ENCODE peak calls at places on chromosomes 12 and 14, in five cellular contexts. One of them, this sample, is unnamed.

GRCh38 chr14:69259176-69259530 is 805 bp upstream of the GALNT16 start:
- DNase-seq in mucosa of descending colon: no peak
- DNase-seq in activated CD4-positive, alpha-beta T cell treated with anti-CD3 and anti-CD28 coated beads, Interleukin-2, amount 50 U/mL, for 1 hour: no peak
- DNase-seq in NCI-H2029: no peak
- DNase-seq in NCI-H187: no peak
- DNase-seq in this sample: no peak

GRCh38 chr12:113498490-113498889 is 26.8 kb upstream of the LHX5 start:
- DNase-seq in mucosa of descending colon: no peak
- DNase-seq in activated CD4-positive, alpha-beta T cell treated with anti-CD3 and anti-CD28 coated beads, Interleukin-2, amount 50 U/mL, for 1 hour: no peak
- DNase-seq in NCI-H2029: no peak
- DNase-seq in NCI-H187: no peak
- DNase-seq in this sample: no peak

GRCh38 chr12:2289525-2289924 is 236.7 kb downstream of the CACNA1C start:
- DNase-seq in mucosa of descending colon: no peak
- DNase-seq in activated CD4-positive, alpha-beta T cell treated with anti-CD3 and anti-CD28 coated beads, Interleukin-2, amount 50 U/mL, for 1 hour: no peak
- DNase-seq in NCI-H2029: no peak
- DNase-seq in NCI-H187: no peak
- DNase-seq in this sample: peak; percentile 50

GRCh38 chr14:28773917-28774691 is 7.5 kb downstream of the FOXG1 start:
- DNase-seq in mucosa of descending colon: no peak
- DNase-seq in activated CD4-positive, alpha-beta T cell treated with anti-CD3 and anti-CD28 coated beads, Interleukin-2, amount 50 U/mL, for 1 hour: no peak
- DNase-seq in NCI-H2029: peak; percentile 72
- DNase-seq in NCI-H187: peak; percentile 64
- DNase-seq in this sample: no peak

GRCh38 chr14:95222151-95222631 is 64.9 kb upstream of the DICER1 start:
- DNase-seq in mucosa of descending colon: no peak
- DNase-seq in activated CD4-positive, alpha-beta T cell treated with anti-CD3 and anti-CD28 coated beads, Interleukin-2, amount 50 U/mL, for 1 hour: no peak
- DNase-seq in NCI-H2029: no peak
- DNase-seq in NCI-H187: no peak
- DNase-seq in this sample: no peak

GRCh38 chr12:115209230-115209629 is 525.3 kb upstream of the TBX3 start:
- DNase-seq in mucosa of descending colon: no peak
- DNase-seq in activated CD4-positive, alpha-beta T cell treated with anti-CD3 and anti-CD28 coated beads, Interleukin-2, amount 50 U/mL, for 1 hour: no peak
- DNase-seq in NCI-H2029: no peak
- DNase-seq in NCI-H187: no peak
- DNase-seq in this sample: no peak

GRCh38 chr14:79910086-79910485 is 301.2 kb downstream of the DIO2 start:
- DNase-seq in mucosa of descending colon: no peak
- DNase-seq in activated CD4-positive, alpha-beta T cell treated with anti-CD3 and anti-CD28 coated beads, Interleukin-2, amount 50 U/mL, for 1 hour: no peak
- DNase-seq in NCI-H2029: no peak
- DNase-seq in NCI-H187: no peak
- DNase-seq in this sample: no peak

GRCh38 chr14:99006271-99006670 is 265.7 kb downstream of the BCL11B start:
- DNase-seq in mucosa of descending colon: no peak
- DNase-seq in activated CD4-positive, alpha-beta T cell treated with anti-CD3 and anti-CD28 coated beads, Interleukin-2, amount 50 U/mL, for 1 hour: no peak
- DNase-seq in NCI-H2029: no peak
- DNase-seq in NCI-H187: no peak
- DNase-seq in this sample: no peak

GRCh38 chr12:28191690-28192089 is 1.4 kb downstream of the CCDC91 start:
- DNase-seq in mucosa of descending colon: no peak
- DNase-seq in activated CD4-positive, alpha-beta T cell treated with anti-CD3 and anti-CD28 coated beads, Interleukin-2, amount 50 U/mL, for 1 hour: peak; percentile 26
- DNase-seq in NCI-H2029: no peak
- DNase-seq in NCI-H187: no peak
- DNase-seq in this sample: no peak

GRCh38 chr14:50668852-50669194 is 717 bp upstream of the SAV1 start:
- DNase-seq in mucosa of descending colon: no peak
- DNase-seq in activated CD4-positive, alpha-beta T cell treated with anti-CD3 and anti-CD28 coated beads, Interleukin-2, amount 50 U/mL, for 1 hour: no peak
- DNase-seq in NCI-H2029: no peak
- DNase-seq in NCI-H187: no peak
- DNase-seq in this sample: no peak

GRCh38 chr12:67018105-67018504 is 251.1 kb upstream of the CAND1 start:
- DNase-seq in mucosa of descending colon: no peak
- DNase-seq in activated CD4-positive, alpha-beta T cell treated with anti-CD3 and anti-CD28 coated beads, Interleukin-2, amount 50 U/mL, for 1 hour: no peak
- DNase-seq in NCI-H2029: no peak
- DNase-seq in NCI-H187: no peak
- DNase-seq in this sample: no peak

GRCh38 chr14:94288610-94289465 is 4.2 kb downstream of the SERPINA10 start:
- DNase-seq in mucosa of descending colon: no peak
- DNase-seq in activated CD4-positive, alpha-beta T cell treated with anti-CD3 and anti-CD28 coated beads, Interleukin-2, amount 50 U/mL, for 1 hour: no peak
- DNase-seq in NCI-H2029: no peak
- DNase-seq in NCI-H187: no peak
- DNase-seq in this sample: no peak

GRCh38 chr14:70436867-70437266 is 15.1 kb upstream of the ADAM21 start:
- DNase-seq in mucosa of descending colon: no peak
- DNase-seq in activated CD4-positive, alpha-beta T cell treated with anti-CD3 and anti-CD28 coated beads, Interleukin-2, amount 50 U/mL, for 1 hour: no peak
- DNase-seq in NCI-H2029: no peak
- DNase-seq in NCI-H187: no peak
- DNase-seq in this sample: no peak

GRCh38 chr14:95397325-95397724 is 77.6 kb upstream of the CLMN start:
- DNase-seq in mucosa of descending colon: no peak
- DNase-seq in activated CD4-positive, alpha-beta T cell treated with anti-CD3 and anti-CD28 coated beads, Interleukin-2, amount 50 U/mL, for 1 hour: no peak
- DNase-seq in NCI-H2029: no peak
- DNase-seq in NCI-H187: no peak
- DNase-seq in this sample: no peak

GRCh38 chr12:29425722-29426121 is 44.8 kb upstream of the ERGIC2 start:
- DNase-seq in mucosa of descending colon: no peak
- DNase-seq in activated CD4-positive, alpha-beta T cell treated with anti-CD3 and anti-CD28 coated beads, Interleukin-2, amount 50 U/mL, for 1 hour: no peak
- DNase-seq in NCI-H2029: no peak
- DNase-seq in NCI-H187: no peak
- DNase-seq in this sample: no peak

GRCh38 chr14:89444044-89444443 is 27.0 kb upstream of the FOXN3 start:
- DNase-seq in mucosa of descending colon: no peak
- DNase-seq in activated CD4-positive, alpha-beta T cell treated with anti-CD3 and anti-CD28 coated beads, Interleukin-2, amount 50 U/mL, for 1 hour: no peak
- DNase-seq in NCI-H2029: no peak
- DNase-seq in NCI-H187: no peak
- DNase-seq in this sample: no peak

GRCh38 chr12:116324684-116325664 is 47.5 kb upstream of the MED13L start:
- DNase-seq in mucosa of descending colon: no peak
- DNase-seq in activated CD4-positive, alpha-beta T cell treated with anti-CD3 and anti-CD28 coated beads, Interleukin-2, amount 50 U/mL, for 1 hour: no peak
- DNase-seq in NCI-H2029: no peak
- DNase-seq in NCI-H187: no peak
- DNase-seq in this sample: no peak

GRCh38 chr12:131592972-131593371 is 117.9 kb upstream of the SFSWAP start:
- DNase-seq in mucosa of descending colon: no peak
- DNase-seq in activated CD4-positive, alpha-beta T cell treated with anti-CD3 and anti-CD28 coated beads, Interleukin-2, amount 50 U/mL, for 1 hour: no peak
- DNase-seq in NCI-H2029: no peak
- DNase-seq in NCI-H187: no peak
- DNase-seq in this sample: no peak

GRCh38 chr12:11727133-11727664 is 77.7 kb downstream of the ETV6 start:
- DNase-seq in mucosa of descending colon: no peak
- DNase-seq in activated CD4-positive, alpha-beta T cell treated with anti-CD3 and anti-CD28 coated beads, Interleukin-2, amount 50 U/mL, for 1 hour: peak; percentile 44
- DNase-seq in NCI-H2029: no peak
- DNase-seq in NCI-H187: no peak
- DNase-seq in this sample: no peak

GRCh38 chr14:100067971-100068959 is 3.0 kb downstream of the EVL start:
- DNase-seq in mucosa of descending colon: peak; percentile 55
- DNase-seq in activated CD4-positive, alpha-beta T cell treated with anti-CD3 and anti-CD28 coated beads, Interleukin-2, amount 50 U/mL, for 1 hour: peak; percentile 85
- DNase-seq in NCI-H2029: no peak
- DNase-seq in NCI-H187: no peak
- DNase-seq in this sample: no peak

GRCh38 chr14:81533212-81533535 is 479 bp downstream of the SEL1L start:
- DNase-seq in mucosa of descending colon: no peak
- DNase-seq in activated CD4-positive, alpha-beta T cell treated with anti-CD3 and anti-CD28 coated beads, Interleukin-2, amount 50 U/mL, for 1 hour: no peak
- DNase-seq in NCI-H2029: no peak
- DNase-seq in NCI-H187: no peak
- DNase-seq in this sample: no peak

GRCh38 chr12:90099288-90099687 is 390.6 kb upstream of the ATP2B1 start:
- DNase-seq in mucosa of descending colon: no peak
- DNase-seq in activated CD4-positive, alpha-beta T cell treated with anti-CD3 and anti-CD28 coated beads, Interleukin-2, amount 50 U/mL, for 1 hour: no peak
- DNase-seq in NCI-H2029: no peak
- DNase-seq in NCI-H187: no peak
- DNase-seq in this sample: no peak

GRCh38 chr12:85405781-85406522 is 125.9 kb downstream of the ALX1 start:
- DNase-seq in mucosa of descending colon: no peak
- DNase-seq in activated CD4-positive, alpha-beta T cell treated with anti-CD3 and anti-CD28 coated beads, Interleukin-2, amount 50 U/mL, for 1 hour: no peak
- DNase-seq in NCI-H2029: no peak
- DNase-seq in NCI-H187: no peak
- DNase-seq in this sample: no peak

GRCh38 chr14:61326847-61327246 is 5.5 kb downstream of the PRKCH start:
- DNase-seq in mucosa of descending colon: no peak
- DNase-seq in activated CD4-positive, alpha-beta T cell treated with anti-CD3 and anti-CD28 coated beads, Interleukin-2, amount 50 U/mL, for 1 hour: no peak
- DNase-seq in NCI-H2029: peak; percentile 83
- DNase-seq in NCI-H187: no peak
- DNase-seq in this sample: no peak

GRCh38 chr14:32444262-32444661 is 115.2 kb downstream of the AKAP6 start:
- DNase-seq in mucosa of descending colon: no peak
- DNase-seq in activated CD4-positive, alpha-beta T cell treated with anti-CD3 and anti-CD28 coated beads, Interleukin-2, amount 50 U/mL, for 1 hour: no peak
- DNase-seq in NCI-H2029: no peak
- DNase-seq in NCI-H187: no peak
- DNase-seq in this sample: no peak

GRCh38 chr14:94020267-94020666 is 5.9 kb upstream of the OTUB2 start:
- DNase-seq in mucosa of descending colon: no peak
- DNase-seq in activated CD4-positive, alpha-beta T cell treated with anti-CD3 and anti-CD28 coated beads, Interleukin-2, amount 50 U/mL, for 1 hour: no peak
- DNase-seq in NCI-H2029: no peak
- DNase-seq in NCI-H187: no peak
- DNase-seq in this sample: no peak

GRCh38 chr14:40058916-40059897 is 627.0 kb upstream of the FBXO33 start:
- DNase-seq in mucosa of descending colon: no peak
- DNase-seq in activated CD4-positive, alpha-beta T cell treated with anti-CD3 and anti-CD28 coated beads, Interleukin-2, amount 50 U/mL, for 1 hour: no peak
- DNase-seq in NCI-H2029: no peak
- DNase-seq in NCI-H187: no peak
- DNase-seq in this sample: no peak

GRCh38 chr12:124994435-124994975 is 1.1 kb downstream of the BRI3BP start:
- DNase-seq in mucosa of descending colon: peak; percentile 84
- DNase-seq in activated CD4-positive, alpha-beta T cell treated with anti-CD3 and anti-CD28 coated beads, Interleukin-2, amount 50 U/mL, for 1 hour: no peak
- DNase-seq in NCI-H2029: no peak
- DNase-seq in NCI-H187: no peak
- DNase-seq in this sample: no peak

GRCh38 chr14:31990959-31991541 is 86.1 kb upstream of the ARHGAP5 start:
- DNase-seq in mucosa of descending colon: no peak
- DNase-seq in activated CD4-positive, alpha-beta T cell treated with anti-CD3 and anti-CD28 coated beads, Interleukin-2, amount 50 U/mL, for 1 hour: no peak
- DNase-seq in NCI-H2029: no peak
- DNase-seq in NCI-H187: no peak
- DNase-seq in this sample: no peak

GRCh38 chr14:65962952-65963351 is 523.2 kb upstream of the CCDC196 start:
- DNase-seq in mucosa of descending colon: no peak
- DNase-seq in activated CD4-positive, alpha-beta T cell treated with anti-CD3 and anti-CD28 coated beads, Interleukin-2, amount 50 U/mL, for 1 hour: no peak
- DNase-seq in NCI-H2029: no peak
- DNase-seq in NCI-H187: no peak
- DNase-seq in this sample: no peak

GRCh38 chr14:105430535-105430934 is 10.9 kb downstream of the MTA1 start:
- DNase-seq in mucosa of descending colon: no peak
- DNase-seq in activated CD4-positive, alpha-beta T cell treated with anti-CD3 and anti-CD28 coated beads, Interleukin-2, amount 50 U/mL, for 1 hour: no peak
- DNase-seq in NCI-H2029: no peak
- DNase-seq in NCI-H187: no peak
- DNase-seq in this sample: no peak

GRCh38 chr14:104843006-104843405 is 22.1 kb upstream of the CEP170B start:
- DNase-seq in mucosa of descending colon: no peak
- DNase-seq in activated CD4-positive, alpha-beta T cell treated with anti-CD3 and anti-CD28 coated beads, Interleukin-2, amount 50 U/mL, for 1 hour: no peak
- DNase-seq in NCI-H2029: no peak
- DNase-seq in NCI-H187: no peak
- DNase-seq in this sample: no peak

GRCh38 chr14:22532345-22533056 is 56.5 kb downstream of the DAD1 start:
- DNase-seq in mucosa of descending colon: no peak
- DNase-seq in activated CD4-positive, alpha-beta T cell treated with anti-CD3 and anti-CD28 coated beads, Interleukin-2, amount 50 U/mL, for 1 hour: no peak
- DNase-seq in NCI-H2029: no peak
- DNase-seq in NCI-H187: no peak
- DNase-seq in this sample: no peak

GRCh38 chr14:50768220-50768619 is 62.7 kb downstream of the NIN start:
- DNase-seq in mucosa of descending colon: no peak
- DNase-seq in activated CD4-positive, alpha-beta T cell treated with anti-CD3 and anti-CD28 coated beads, Interleukin-2, amount 50 U/mL, for 1 hour: no peak
- DNase-seq in NCI-H2029: no peak
- DNase-seq in NCI-H187: no peak
- DNase-seq in this sample: no peak

GRCh38 chr14:101478796-101479410 is 82.4 kb upstream of the DIO3 start:
- DNase-seq in mucosa of descending colon: no peak
- DNase-seq in activated CD4-positive, alpha-beta T cell treated with anti-CD3 and anti-CD28 coated beads, Interleukin-2, amount 50 U/mL, for 1 hour: no peak
- DNase-seq in NCI-H2029: no peak
- DNase-seq in NCI-H187: no peak
- DNase-seq in this sample: no peak

GRCh38 chr12:78864483-78865296 is at the start of gene SYT1:
- DNase-seq in mucosa of descending colon: peak; percentile 36
- DNase-seq in activated CD4-positive, alpha-beta T cell treated with anti-CD3 and anti-CD28 coated beads, Interleukin-2, amount 50 U/mL, for 1 hour: no peak
- DNase-seq in NCI-H2029: peak; percentile 92
- DNase-seq in NCI-H187: peak; percentile 91
- DNase-seq in this sample: peak; percentile 82

This sample was measured in DMS79.